ENCODE peak calls at places on chromosome 2, in nine cellular contexts. Z, L, E, T, U, X, J, S and P are unnamed samples.

GRCh38 chr2:10668402-10669012 is 21.3 kb downstream of the NOL10 start:
- DNase-seq in E (no peak), S (no peak), J (no peak), T (peak; percentile 30), U (no peak), Z (no peak), L (peak; percentile 74), X (peak; percentile 46), P (peak; percentile 71)

GRCh38 chr2:42167458-42167857 is 1.7 kb upstream of the EML4 start:
- DNase-seq in T (no peak), J (no peak), X (no peak), U (no peak), E (no peak), L (no peak), S (no peak), Z (no peak), P (no peak)

GRCh38 chr2:207328944-207329386 is 163.2 kb upstream of the KLF7 start:
- DNase-seq in L (no peak), T (no peak), S (no peak), J (no peak), U (no peak), Z (no peak), X (no peak), E (no peak), P (peak; percentile 46)

GRCh38 chr2:78411284-78411683 is 614.2 kb upstream of the REG3G start:
- DNase-seq in J (no peak), X (no peak), T (no peak), L (no peak), U (no peak), S (no peak), E (no peak), Z (no peak), P (no peak)

GRCh38 chr2:24820598-24821432 is 27.6 kb downstream of the CENPO start:
- DNase-seq in U (no peak), T (no peak), E (no peak), Z (peak; percentile 12), L (no peak), J (no peak), S (no peak), X (no peak), P (no peak)

GRCh38 chr2:113762377-113763118 is 6.1 kb upstream of the SLC35F5 start:
- DNase-seq in U (no peak), T (peak; percentile 56), L (peak; percentile 78), E (no peak), X (no peak), J (no peak), Z (no peak), S (no peak), P (peak; percentile 63)

GRCh38 chr2:9139491-9140443 is 66.8 kb upstream of the ASAP2 start:
- DNase-seq in U (peak; percentile 32), T (peak; percentile 11), E (peak; percentile 57), S (peak; percentile 57), L (peak; percentile 56), X (peak; percentile 49), Z (peak; percentile 80), J (peak; percentile 64), P (peak; percentile 63)

GRCh38 chr2:3001595-3002184 is 375.9 kb downstream of the EIPR1 start:
- DNase-seq in T (no peak), U (no peak), L (no peak), X (no peak), S (no peak), E (no peak), J (no peak), Z (no peak), P (peak; percentile 1)

GRCh38 chr2:237711458-237712150 is 84.2 kb downstream of the LRRFIP1 start:
- DNase-seq in E (no peak), U (no peak), X (no peak), S (no peak), T (no peak), L (no peak), Z (no peak), J (no peak), P (no peak)

GRCh38 chr2:216702756-216703155 is 7.4 kb upstream of the IGFBP5 start:
- DNase-seq in U (no peak), Z (no peak), J (no peak), S (no peak), X (no peak), E (no peak), L (no peak), T (no peak), P (no peak)

GRCh38 chr2:220157312-220157711 is 529.9 kb downstream of the SLC4A3 start:
- DNase-seq in U (no peak), L (no peak), T (no peak), Z (no peak), E (no peak), J (no peak), X (no peak), S (no peak), P (no peak)

GRCh38 chr2:84959494-84960156 is 11.3 kb upstream of the KCMF1 start:
- DNase-seq in Z (no peak), U (no peak), L (no peak), S (peak; percentile 10), E (no peak), X (no peak), J (no peak), T (no peak), P (peak; percentile 64)

GRCh38 chr2:129861666-129862288 is 117.7 kb upstream of the RAB6C start:
- DNase-seq in E (no peak), S (no peak), X (no peak), L (no peak), T (no peak), Z (no peak), J (no peak), U (no peak), P (no peak)

GRCh38 chr2:27051902-27052645 is 606 bp downstream of the AGBL5 start:
- DNase-seq in Z (no peak), T (no peak), X (no peak), J (no peak), E (no peak), S (no peak), U (no peak), L (no peak), P (no peak)

GRCh38 chr2:242034996-242035814 is 165.7 kb downstream of the RTP5 start:
- DNase-seq in S (no peak), X (no peak), T (no peak), J (no peak), L (no peak), U (no peak), E (no peak), Z (no peak), P (no peak)

GRCh38 chr2:236250909-236251579 is 13.2 kb downstream of the ASB18 start:
- DNase-seq in S (no peak), J (no peak), E (no peak), L (no peak), Z (no peak), T (no peak), X (no peak), U (no peak), P (no peak)

GRCh38 chr2:46767706-46768105 is 147.9 kb downstream of the MCFD2 start:
- DNase-seq in Z (no peak), T (no peak), J (no peak), E (no peak), S (no peak), U (no peak), L (no peak), X (no peak), P (no peak)

GRCh38 chr2:8528863-8529262 is 153.0 kb upstream of the ID2 start:
- DNase-seq in J (no peak), L (no peak), Z (no peak), U (no peak), X (no peak), E (no peak), T (no peak), S (no peak), P (no peak)

GRCh38 chr2:233434666-233435375 is 80.5 kb downstream of the DGKD start:
- DNase-seq in U (no peak), X (no peak), L (no peak), J (peak; percentile 15), S (no peak), T (no peak), E (no peak), Z (no peak), P (no peak)

GRCh38 chr2:214713080-214713830 is 96.2 kb downstream of the BARD1 start:
- DNase-seq in S (no peak), Z (no peak), T (no peak), L (no peak), E (no peak), J (no peak), X (no peak), U (no peak), P (no peak)

GRCh38 chr2:96153291-96153713 is 8.1 kb upstream of the DUSP2 start:
- DNase-seq in S (no peak), X (peak; percentile 0), E (peak; percentile 2), J (no peak), T (no peak), L (no peak), Z (no peak), U (no peak), P (no peak)

GRCh38 chr2:219433666-219434467 is 776 bp upstream of the SPEG start:
- DNase-seq in U (no peak), L (peak; percentile 50), S (no peak), Z (no peak), X (no peak), J (no peak), E (no peak), T (no peak), P (peak; percentile 69)

GRCh38 chr2:188601391-188601790 is 309.7 kb downstream of the GULP1 start:
- DNase-seq in S (no peak), J (no peak), X (no peak), L (no peak), Z (no peak), E (no peak), T (no peak), U (no peak), P (no peak)

GRCh38 chr2:179562330-179562885 is 297.8 kb upstream of the SESTD1 start:
- DNase-seq in E (no peak), L (no peak), Z (no peak), J (no peak), T (no peak), U (no peak), S (no peak), X (no peak), P (no peak)

GRCh38 chr2:11647834-11648600 is 22.0 kb downstream of the NTSR2 start:
- DNase-seq in S (no peak), Z (no peak), T (no peak), X (no peak), J (no peak), E (no peak), L (no peak), U (no peak), P (peak; percentile 24)